ENCODE peak calls at places on chromosomes 5 and 9, in ten cellular contexts. L is endothelial cell, F is AG04449, E is fibroblast of the aortic adventitia, Y is PC-3, A is HFFc6, S is MCF 10A, P is HCT116, C is type B pancreatic cell, T is mammary epithelial cell. V is an unnamed sample.

GRCh38 chr9:124506433-124506832 is 766 bp downstream of the NR5A1 start:
- DNase-seq in F (no peak), L (no peak), E (no peak), T (no peak), P (no peak), Y (no peak), S (no peak), A (no peak), C (no peak), V (no peak)

GRCh38 chr5:72328172-72328571 is 8.0 kb downstream of the PTCD2 start:
- DNase-seq in P (no peak), S (peak), F (no peak), T (peak), E (peak), C (no peak), Y (peak), A (peak), L (no peak), V (peak)

GRCh38 chr5:15993334-15993733 is 186.3 kb downstream of the MARCHF11 start:
- DNase-seq in F (no peak), A (peak), L (no peak), C (no peak), S (peak), Y (peak), E (peak), P (no peak), T (peak), V (peak)

GRCh38 chr5:143135832-143136551 is 267.5 kb downstream of the NR3C1 start:
- DNase-seq in C (no peak), Y (no peak), E (no peak), A (no peak), T (no peak), F (no peak), L (no peak), S (no peak), P (no peak), V (peak)

GRCh38 chr9:131235480-131235851 is 40.8 kb downstream of the FAM78A start:
- DNase-seq in S (no peak), P (no peak), Y (no peak), E (no peak), T (no peak), A (no peak), C (no peak), L (no peak), F (no peak), V (no peak)

GRCh38 chr9:17837931-17838330 is 259.1 kb downstream of the SH3GL2 start:
- DNase-seq in E (peak), A (no peak), P (no peak), F (no peak), Y (peak), C (no peak), L (no peak), T (no peak), S (no peak), V (peak)

GRCh38 chr9:124869986-124870560 is 8.1 kb downstream of the ARPC5L start:
- DNase-seq in A (peak), F (no peak), S (peak), P (no peak), C (no peak), L (peak), E (no peak), T (peak), Y (peak), V (peak)

GRCh38 chr5:116044073-116044472 is 11.8 kb downstream of the ARL14EPL start:
- DNase-seq in E (no peak), S (no peak), T (no peak), L (no peak), Y (no peak), F (no peak), A (no peak), P (no peak), C (no peak), V (no peak)

GRCh38 chr5:76521240-76521758 is 101.9 kb downstream of the F2RL2 start:
- DNase-seq in T (peak), F (no peak), Y (peak), P (no peak), A (peak), E (peak), C (no peak), S (peak), L (no peak), V (peak)

GRCh38 chr9:129570450-129571297 is 50.2 kb downstream of the C9orf50 start:
- DNase-seq in P (peak), A (peak), C (no peak), L (no peak), S (peak), Y (peak), E (peak), F (peak), T (peak), V (peak)

GRCh38 chr5:172455511-172456061 is 1.3 kb upstream of the SH3PXD2B start:
- DNase-seq in Y (no peak), T (no peak), P (no peak), A (no peak), E (peak), F (no peak), C (no peak), L (peak), S (peak), V (peak)

GRCh38 chr5:126095001-126095400 is 328.2 kb upstream of the GRAMD2B start:
- DNase-seq in C (no peak), Y (peak), S (peak), E (no peak), A (no peak), P (no peak), F (no peak), T (no peak), L (no peak), V (no peak)

GRCh38 chr5:39106332-39106731 is 32.1 kb upstream of the RICTOR start:
- DNase-seq in Y (peak), L (no peak), C (no peak), S (peak), T (no peak), E (peak), A (no peak), F (no peak), P (no peak), V (peak)

DNA sequence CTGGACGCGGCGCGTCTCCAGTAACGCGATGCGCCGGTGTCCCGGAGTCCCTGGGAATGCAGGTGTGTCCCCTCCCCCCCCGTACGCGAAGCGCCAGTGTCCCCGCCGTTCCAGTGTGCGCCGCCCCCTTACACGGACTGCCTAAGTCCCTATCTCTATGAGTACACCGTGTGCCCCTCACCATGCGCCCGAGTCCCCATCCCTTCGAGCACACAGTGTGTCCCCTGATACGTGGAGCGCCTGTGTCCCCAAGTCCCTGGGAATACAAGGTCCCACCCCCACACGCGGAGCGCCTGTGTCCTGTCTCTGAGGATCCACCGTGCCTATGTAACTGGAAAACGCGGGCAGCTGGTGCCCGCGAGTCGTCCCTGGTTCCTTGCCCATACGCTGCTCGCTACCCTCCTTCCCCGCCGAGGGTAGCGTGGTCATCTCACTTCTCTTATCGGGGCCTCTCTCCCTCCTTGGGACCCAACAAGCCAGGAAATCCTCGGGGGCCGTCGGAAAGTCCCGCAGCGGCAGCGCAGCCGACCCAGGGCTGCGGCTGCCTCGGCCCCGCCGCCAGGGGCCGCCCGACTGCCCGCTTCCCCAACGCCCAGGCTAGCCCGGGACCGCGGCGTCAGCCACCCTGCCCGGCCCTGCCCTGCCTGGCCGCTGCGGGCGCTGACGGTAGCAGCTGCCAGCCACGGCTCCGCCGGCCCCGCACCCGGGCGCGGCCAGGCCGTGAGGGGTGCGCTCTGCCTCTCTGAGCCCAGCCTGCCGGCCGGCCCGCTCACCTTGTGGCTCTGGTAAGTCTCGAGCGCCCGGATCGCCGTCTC is 642 bp downstream of the ELL2 start:
- DNase-seq in S (peak), E (peak), F (no peak), C (peak), T (peak), A (peak), L (peak), Y (peak), P (no peak), V (peak)
- TF ChIP-seq CTCF in S (peak), E (peak), F (peak), C (peak), T (peak), A (peak), L (peak), Y (peak), P (peak), V (peak)

DNA sequence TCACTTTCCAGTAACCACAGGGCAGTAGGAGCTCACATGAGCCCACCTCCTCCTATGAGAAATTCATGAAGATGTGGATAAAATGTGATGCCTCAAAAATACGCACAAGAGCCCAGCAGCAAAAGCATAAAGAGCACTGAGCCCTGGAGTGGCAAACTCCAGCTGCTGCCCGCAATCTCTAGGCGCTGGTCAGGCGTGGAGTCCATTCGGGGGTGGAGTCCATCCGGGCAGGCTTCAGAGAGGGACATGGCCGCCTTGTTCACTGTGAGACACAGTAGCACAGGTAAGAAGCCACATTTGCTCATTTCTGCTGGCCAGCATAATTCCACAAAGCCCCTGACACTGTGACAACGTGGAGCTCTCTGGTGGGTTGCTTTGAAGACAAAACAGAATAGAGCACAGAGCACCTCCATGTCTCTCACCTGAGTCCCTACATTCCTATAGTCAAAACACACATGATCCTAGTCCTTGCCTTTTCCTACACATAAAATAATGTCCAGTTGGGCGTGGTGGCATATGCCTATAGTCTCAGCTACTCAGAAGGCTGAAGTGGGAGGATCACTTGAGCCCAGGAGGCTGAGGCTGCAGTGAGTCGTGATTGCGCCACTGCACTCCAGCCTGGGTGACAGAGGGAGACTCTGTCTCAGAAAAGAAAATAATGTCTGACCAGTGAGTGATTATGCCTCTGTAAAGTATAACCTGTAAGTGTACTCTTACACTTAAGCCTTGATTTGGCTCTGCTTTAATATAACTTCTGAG is 365.2 kb downstream of the GADD45G start:
- DNase-seq in F (no peak), T (peak), E (no peak), Y (no peak), C (no peak), S (no peak), L (no peak), A (no peak), P (no peak), V (no peak)
- TF ChIP-seq CTCF in F (no peak), T (no peak), E (no peak), Y (no peak), C (no peak), S (no peak), L (no peak), A (no peak), P (no peak), V (no peak)

GRCh38 chr5:135546912-135547311 is 11.1 kb upstream of the NEUROG1 start:
- DNase-seq in T (no peak), C (no peak), Y (no peak), E (no peak), F (no peak), L (no peak), P (no peak), A (no peak), S (peak), V (no peak)
- TF ChIP-seq CTCF in T (no peak), C (no peak), Y (no peak), E (no peak), F (no peak), L (no peak), P (no peak), A (no peak), S (no peak), V (no peak)

GRCh38 chr5:132497488-132497997 is 7.0 kb upstream of the IRF1 start:
- DNase-seq in S (peak), E (peak), A (peak), C (peak), P (no peak), L (no peak), T (peak), F (no peak), Y (peak), V (peak)

GRCh38 chr5:132495672-132496630 is 5.4 kb upstream of the IRF1 start:
- DNase-seq in F (no peak), A (peak), P (peak), C (peak), Y (peak), E (peak), L (peak), S (peak), T (peak), V (peak)

GRCh38 chr5:132498152-132498551 is 7.6 kb upstream of the IRF1 start:
- DNase-seq in T (peak), Y (peak), C (peak), S (peak), P (no peak), F (no peak), E (peak), A (peak), L (no peak), V (peak)

GRCh38 chr5:132495063-132495671 is 4.6 kb upstream of the IRF1 start:
- DNase-seq in P (no peak), L (no peak), S (no peak), Y (no peak), F (no peak), T (no peak), C (peak), A (no peak), E (no peak), V (no peak)

DNA sequence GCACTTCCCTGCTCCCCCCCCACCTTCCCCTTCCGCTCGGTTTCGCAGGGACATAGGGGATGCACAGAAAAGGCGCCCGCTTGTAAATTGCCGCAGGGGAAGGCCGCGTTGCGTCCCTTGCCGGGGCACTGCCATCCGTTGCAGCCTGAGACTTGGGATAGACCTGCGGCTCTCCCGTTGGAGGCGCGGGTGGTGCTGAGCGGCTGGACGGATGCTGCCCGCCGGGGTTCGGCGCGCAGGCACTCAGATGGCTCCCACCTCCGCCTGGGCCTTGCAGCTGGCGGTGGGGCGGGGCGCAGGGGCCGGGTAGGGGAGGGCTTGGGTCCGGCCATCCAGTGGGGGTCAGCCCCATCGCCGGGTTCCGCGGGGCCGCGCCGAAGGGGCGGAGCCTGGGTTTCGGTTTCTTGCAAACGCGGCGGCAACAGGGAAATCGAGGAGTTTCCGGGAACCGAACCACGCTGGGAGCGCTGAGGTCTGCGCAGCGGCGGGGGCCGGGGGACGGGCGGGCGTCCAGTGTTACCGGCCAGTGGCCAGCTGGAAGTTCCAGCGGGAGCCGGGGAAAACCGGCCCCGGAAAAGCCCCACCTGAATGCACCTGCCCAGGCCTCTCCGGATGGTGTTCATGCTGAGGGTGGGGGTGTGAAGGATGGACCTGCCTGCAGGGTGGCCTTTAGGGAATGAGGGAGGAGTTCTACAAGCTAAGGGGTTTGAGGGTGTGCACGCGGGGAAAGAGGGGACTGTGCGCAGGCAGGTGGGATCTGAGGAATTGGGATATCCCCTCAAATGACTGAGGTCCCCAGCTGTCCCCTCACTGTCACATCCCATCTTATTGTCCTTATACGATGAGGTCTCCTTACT is 6.3 kb upstream of the IRF1 start:
- DNase-seq in E (peak), C (peak), P (no peak), Y (peak), T (peak), S (peak), F (no peak), A (peak), L (peak), V (peak)
- TF ChIP-seq CTCF in E (no peak), C (no peak), P (no peak), Y (no peak), T (no peak), S (no peak), F (no peak), A (no peak), L (no peak), V (no peak)

GRCh38 chr9:117387422-117387821 is 27.4 kb downstream of the ASTN2 start:
- DNase-seq in S (no peak), T (no peak), P (no peak), Y (no peak), L (no peak), C (no peak), F (no peak), E (no peak), A (no peak), V (no peak)

GRCh38 chr9:117394655-117395054 is 20.2 kb downstream of the ASTN2 start:
- DNase-seq in P (no peak), Y (no peak), E (no peak), C (no peak), A (no peak), F (no peak), T (no peak), L (no peak), S (no peak), V (no peak)

DNA sequence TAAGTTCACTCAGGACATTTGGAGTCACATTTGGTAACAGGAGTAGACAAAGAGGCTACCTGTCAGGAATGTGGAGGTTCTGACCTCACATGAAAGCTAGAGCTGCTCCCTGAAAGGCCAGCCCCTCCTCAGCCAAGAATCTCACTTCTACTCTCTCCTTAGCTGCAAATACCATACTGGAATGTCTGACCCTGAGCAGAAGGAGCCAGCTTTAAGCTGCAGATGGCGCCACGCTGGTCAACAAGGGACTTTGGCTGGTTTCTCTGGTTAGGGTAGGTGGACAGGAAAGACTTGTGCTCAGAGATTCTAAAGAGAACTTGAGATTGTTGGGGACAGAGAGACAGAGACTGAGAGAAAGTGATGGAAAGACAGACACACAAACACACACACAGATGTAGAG is 21.9 kb downstream of the ASTN2 start:
- DNase-seq in L (peak), Y (no peak), F (no peak), S (no peak), T (no peak), P (no peak), E (no peak), A (no peak), C (no peak), V (no peak)
- TF ChIP-seq CTCF in L (no peak), Y (no peak), F (no peak), S (no peak), T (no peak), P (no peak), E (no peak), A (no peak), C (no peak), V (no peak)

GRCh38 chr5:40716000-40716399 is 36.3 kb downstream of the PTGER4 start:
- DNase-seq in P (no peak), L (no peak), C (no peak), F (no peak), T (no peak), S (peak), E (peak), A (no peak), Y (peak), V (no peak)
- TF ChIP-seq CTCF in P (peak), L (no peak), C (no peak), F (peak), T (peak), S (no peak), E (peak), A (peak), Y (peak), V (peak)

GRCh38 chr5:175060264-175060663 is 335.9 kb downstream of the MSX2 start:
- DNase-seq in A (no peak), P (no peak), C (no peak), L (no peak), S (no peak), F (no peak), T (no peak), Y (no peak), E (no peak), V (no peak)

GRCh38 chr5:175056831-175057230 is 332.4 kb downstream of the MSX2 start:
- DNase-seq in T (no peak), L (no peak), C (no peak), S (no peak), Y (no peak), E (no peak), A (no peak), F (no peak), P (no peak), V (no peak)

GRCh38 chr5:175059687-175060194 is 335.4 kb downstream of the MSX2 start:
- DNase-seq in C (peak), L (peak), F (no peak), S (no peak), Y (no peak), E (peak), A (no peak), T (no peak), P (peak), V (no peak)
- TF ChIP-seq CTCF in C (peak), L (no peak), F (no peak), S (no peak), Y (no peak), E (no peak), A (peak), T (no peak), P (peak), V (no peak)